ENCODE peak calls at places on chromosome 6, in ten cellular contexts. K, F, D, Y, A, P, S, R, N and E are unnamed samples.

GRCh38 chr6:36323062-36323461 is 13.6 kb downstream of the BNIP5 start:
- DNase-seq in K (peak; percentile 7), F (no peak), D (no peak), Y (no peak), A (no peak), P (no peak), S (no peak), R (no peak), N (no peak), E (no peak)

GRCh38 chr6:43823879-43824740 is 54.1 kb downstream of the VEGFA start:
- DNase-seq in K (no peak), F (no peak), D (no peak), Y (no peak), A (no peak), P (no peak), S (peak; percentile 59), R (peak; percentile 71), N (peak; percentile 91), E (no peak)

GRCh38 chr6:43254138-43254817 is 11.0 kb downstream of the TTBK1 start:
- DNase-seq in K (no peak), F (no peak), D (no peak), Y (no peak), A (peak; percentile 15), P (no peak), S (no peak), R (no peak), N (no peak), E (no peak)

GRCh38 chr6:56046576-56046975 is 171.2 kb upstream of the BMP5 start:
- DNase-seq in K (no peak), F (no peak), D (peak; percentile 34), Y (no peak), A (peak; percentile 87), P (peak; percentile 81), S (peak; percentile 78), R (peak; percentile 31), N (no peak), E (peak; percentile 15)

GRCh38 chr6:142728367-142728766 is 216.6 kb downstream of the HIVEP2 start:
- DNase-seq in K (no peak), F (no peak), D (no peak), Y (no peak), A (peak; percentile 14), P (peak; percentile 33), S (no peak), R (no peak), N (peak; percentile 8), E (no peak)

GRCh38 chr6:37257634-37258404 is at the start of the genes TBC1D22B and TMEM217:
- DNase-seq in K (peak; percentile 91), F (peak; percentile 91), D (peak; percentile 94), Y (peak; percentile 94), A (peak; percentile 97), P (peak; percentile 97), S (peak; percentile 99), R (peak; percentile 98), N (peak; percentile 97), E (peak; percentile 96)

GRCh38 chr6:14211596-14211961 is 94.0 kb downstream of the CD83 start:
- DNase-seq in K (no peak), F (peak; percentile 6), D (peak; percentile 62), Y (peak; percentile 36), A (no peak), P (peak; percentile 38), S (peak; percentile 78), R (peak; percentile 65), N (peak; percentile 22), E (peak; percentile 60)

GRCh38 chr6:50843842-50844241 is 25.2 kb downstream of the TFAP2B start:
- DNase-seq in K (no peak), F (no peak), D (no peak), Y (no peak), A (no peak), P (no peak), S (no peak), R (no peak), N (no peak), E (no peak)

DNA sequence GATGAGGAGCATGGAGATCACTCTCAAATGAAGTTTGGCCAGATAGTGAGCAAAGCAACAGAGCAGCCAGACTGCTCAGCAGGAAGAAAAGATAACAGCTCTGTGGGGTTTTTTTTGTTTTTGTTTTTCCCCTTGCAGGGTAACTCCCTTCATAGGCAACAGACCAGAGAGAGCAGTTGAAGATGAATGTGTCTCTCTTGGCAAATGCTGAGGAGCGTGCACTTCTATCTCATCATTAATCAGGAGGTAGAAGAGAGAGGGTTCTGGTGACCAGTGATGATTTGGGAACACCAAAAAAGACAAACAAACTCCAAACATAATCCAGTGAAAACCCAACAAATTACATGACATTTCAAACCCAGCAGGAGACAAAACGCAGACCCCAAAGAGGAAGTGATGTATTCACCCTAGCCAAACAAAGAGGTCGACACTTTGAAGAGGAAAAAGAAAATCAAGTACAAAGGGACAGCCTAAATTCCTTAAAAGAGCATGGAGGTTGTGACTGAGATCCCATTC is 66.2 kb upstream of the RREB1 start:
- DNase-seq in K (no peak), F (no peak), D (no peak), Y (no peak), A (no peak), P (no peak), S (no peak), R (no peak), N (no peak), E (no peak)
- H3K27ac ChIP-seq in K (no peak overlapping the region), F (peak overlapping the region; percentile 34), D (no peak overlapping the region), Y (peak overlapping the region; percentile 84), A (no peak overlapping the region), P (no peak overlapping the region), S (no peak overlapping the region), R (peak overlapping the region; percentile 89), N (no peak overlapping the region), E (no peak overlapping the region)

GRCh38 chr6:33668914-33669313 is 42.6 kb downstream of the UQCC2 start:
- DNase-seq in K (peak; percentile 78), F (no peak), D (no peak), Y (no peak), A (peak; percentile 76), P (peak; percentile 81), S (no peak), R (no peak), N (no peak), E (no peak)

GRCh38 chr6:33672808-33673207 is 38.7 kb downstream of the UQCC2 start:
- DNase-seq in K (peak; percentile 85), F (no peak), D (peak; percentile 88), Y (peak; percentile 93), A (peak; percentile 88), P (peak; percentile 86), S (peak; percentile 96), R (peak; percentile 79), N (peak; percentile 22), E (peak; percentile 91)

GRCh38 chr6:33670086-33670660 is 41.3 kb downstream of the UQCC2 start:
- DNase-seq in K (no peak), F (no peak), D (no peak), Y (no peak), A (no peak), P (no peak), S (no peak), R (no peak), N (no peak), E (no peak)

GRCh38 chr6:33671381-33672072 is 40.0 kb downstream of the UQCC2 start:
- DNase-seq in K (peak; percentile 18), F (no peak), D (no peak), Y (no peak), A (no peak), P (no peak), S (no peak), R (no peak), N (no peak), E (no peak)

DNA sequence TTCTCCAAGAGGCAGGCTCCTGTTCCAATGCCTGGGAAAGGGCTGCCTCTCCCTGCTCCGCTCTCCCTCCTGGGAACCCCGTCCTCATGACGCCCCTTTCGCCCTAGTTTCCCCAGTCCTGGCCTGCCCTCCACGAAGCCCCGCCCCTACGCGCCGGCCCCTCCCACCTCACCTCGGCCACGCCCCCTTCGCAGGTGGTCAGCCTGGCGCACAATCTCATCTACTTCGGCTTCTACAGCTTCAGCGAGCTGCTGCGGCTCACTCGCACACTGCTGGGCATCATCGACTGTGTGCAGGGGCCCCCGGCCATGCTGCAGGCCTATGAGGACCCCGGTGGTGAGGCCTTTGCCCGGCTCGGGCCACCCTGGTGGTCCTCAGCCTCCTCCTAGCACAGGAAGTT is 40.5 kb downstream of the UQCC2 start:
- DNase-seq in K (no peak), F (no peak), D (no peak), Y (no peak), A (no peak), P (no peak), S (no peak), R (no peak), N (no peak), E (no peak)
- H3K4me1 ChIP-seq in K (peaks cover 60% of the 10 kb centered on the region), F (peaks cover 15% of the 10 kb centered on the region), D (peaks cover 5% of the 10 kb centered on the region), Y (no peaks in the 10 kb centered on the region), A (peaks cover 16% of the 10 kb centered on the region), P (peaks cover 15% of the 10 kb centered on the region), S (no peaks in the 10 kb centered on the region), R (no peaks in the 10 kb centered on the region), N (no peaks in the 10 kb centered on the region), E (peaks cover 11% of the 10 kb centered on the region)

GRCh38 chr6:34469499-34469898 is 3.6 kb downstream of the PACSIN1 start:
- DNase-seq in K (no peak), F (no peak), D (no peak), Y (no peak), A (no peak), P (no peak), S (no peak), R (no peak), N (no peak), E (no peak)

GRCh38 chr6:34468378-34468892 is 2.6 kb downstream of the PACSIN1 start:
- DNase-seq in K (no peak), F (no peak), D (no peak), Y (no peak), A (no peak), P (no peak), S (no peak), R (no peak), N (no peak), E (no peak)

GRCh38 chr6:34465551-34466241 is at the start of gene PACSIN1:
- DNase-seq in K (no peak), F (no peak), D (peak; percentile 20), Y (no peak), A (no peak), P (peak; percentile 53), S (no peak), R (no peak), N (peak; percentile 36), E (peak; percentile 22)

GRCh38 chr6:34463849-34464248 is 2.0 kb upstream of the PACSIN1 start:
- DNase-seq in K (no peak), F (no peak), D (no peak), Y (no peak), A (no peak), P (no peak), S (no peak), R (no peak), N (no peak), E (no peak)

GRCh38 chr6:34466242-34467185 is 638 bp downstream of the PACSIN1 start:
- DNase-seq in K (no peak), F (no peak), D (peak; percentile 20), Y (no peak), A (no peak), P (no peak), S (no peak), R (no peak), N (no peak), E (peak; percentile 24)
- H3K4me3 ChIP-seq in K (no peak overlapping the region), F (no peak overlapping the region), D (peak overlapping the region; percentile 45), Y (peak overlapping the region; percentile 58), A (peak overlapping the region; percentile 44), P (peak overlapping the region; percentile 61), S (peak overlapping the region; percentile 34), R (no peak overlapping the region), N (peak overlapping the region; percentile 23), E (peak overlapping the region; percentile 69)

DNA sequence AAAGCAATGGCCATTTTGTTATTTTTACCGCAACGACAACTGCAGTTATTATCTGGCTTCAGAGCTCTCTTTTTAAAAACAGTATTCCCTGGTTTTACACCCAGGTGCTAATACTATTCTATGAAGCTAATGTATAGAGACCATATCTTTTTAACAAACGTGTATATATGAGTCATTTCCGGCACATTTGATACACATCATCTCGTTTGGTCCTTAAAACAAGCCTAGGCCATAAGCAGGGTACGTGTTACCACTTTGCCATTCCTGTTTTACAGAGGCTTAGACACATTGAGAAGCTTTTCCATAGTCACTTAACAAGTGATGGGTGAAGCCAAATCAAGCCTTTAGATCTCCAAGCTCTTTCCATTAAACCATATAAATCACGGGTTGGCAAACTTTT is 5.5 kb downstream of the TRAF3IP2 start:
- DNase-seq in K (no peak), F (no peak), D (no peak), Y (no peak), A (no peak), P (no peak), S (no peak), R (no peak), N (no peak), E (no peak)
- H3K27ac ChIP-seq in K (no peak overlapping the region), F (no peak overlapping the region), D (peak overlapping the region; percentile 97), Y (peak overlapping the region; percentile 99), A (no peak overlapping the region), P (no peak overlapping the region), S (no peak overlapping the region), R (no peak overlapping the region), N (no peak overlapping the region), E (peak overlapping the region; percentile 95)